ENCODE peak calls at places on chromosomes 4 and X, in ten cellular contexts. One of them, this sample, is unnamed.

GRCh38 chr4:152408514-152409327 is 127.2 kb downstream of the FBXW7 start:
- DNase-seq in glutamatergic neuron: no peak
- DNase-seq in thoracic aorta: no peak
- DNase-seq in fibroblast of mammary gland: peak
- DNase-seq in OCI-LY7: peak
- DNase-seq in tibial nerve: no peak
- DNase-seq in fibroblast of pulmonary artery: peak
- DNase-seq in cardiac muscle cell: peak
- DNase-seq in Calu3: no peak
- DNase-seq in CD4-positive, alpha-beta T cell: no peak
- DNase-seq in this sample: peak

GRCh38 chrX:21974011-21974385 is 33.5 kb downstream of the SMS start:
- DNase-seq in Calu3: peak
- DNase-seq in thoracic aorta: no peak
- DNase-seq in fibroblast of pulmonary artery: no peak
- DNase-seq in glutamatergic neuron: no peak
- DNase-seq in tibial nerve: no peak
- DNase-seq in OCI-LY7: no peak
- DNase-seq in fibroblast of mammary gland: no peak
- DNase-seq in cardiac muscle cell: no peak
- DNase-seq in CD4-positive, alpha-beta T cell: no peak
- DNase-seq in this sample: peak

GRCh38 chrX:17944833-17945497 is 83.9 kb upstream of the RAI2 start:
- DNase-seq in fibroblast of pulmonary artery: no peak
- DNase-seq in glutamatergic neuron: no peak
- DNase-seq in thoracic aorta: no peak
- DNase-seq in CD4-positive, alpha-beta T cell: no peak
- DNase-seq in cardiac muscle cell: peak
- DNase-seq in Calu3: peak
- DNase-seq in OCI-LY7: peak
- DNase-seq in tibial nerve: no peak
- DNase-seq in fibroblast of mammary gland: peak
- DNase-seq in this sample: peak

GRCh38 chr4:62474802-62475201 is 1274.7 kb downstream of the ADGRL3 start:
- DNase-seq in fibroblast of pulmonary artery: no peak
- DNase-seq in cardiac muscle cell: no peak
- DNase-seq in CD4-positive, alpha-beta T cell: no peak
- DNase-seq in fibroblast of mammary gland: no peak
- DNase-seq in glutamatergic neuron: no peak
- DNase-seq in OCI-LY7: no peak
- DNase-seq in thoracic aorta: no peak
- DNase-seq in tibial nerve: no peak
- DNase-seq in Calu3: no peak
- DNase-seq in this sample: no peak

GRCh38 chr4:108013955-108014354 is 24.3 kb downstream of the HADH start:
- DNase-seq in CD4-positive, alpha-beta T cell: no peak
- DNase-seq in thoracic aorta: no peak
- DNase-seq in cardiac muscle cell: no peak
- DNase-seq in OCI-LY7: no peak
- DNase-seq in fibroblast of pulmonary artery: no peak
- DNase-seq in Calu3: no peak
- DNase-seq in fibroblast of mammary gland: no peak
- DNase-seq in glutamatergic neuron: no peak
- DNase-seq in tibial nerve: no peak
- DNase-seq in this sample: no peak

GRCh38 chrX:41616935-41617334 is 71.8 kb upstream of the GPR34 start:
- DNase-seq in CD4-positive, alpha-beta T cell: no peak
- DNase-seq in Calu3: no peak
- DNase-seq in glutamatergic neuron: no peak
- DNase-seq in cardiac muscle cell: peak
- DNase-seq in tibial nerve: no peak
- DNase-seq in fibroblast of pulmonary artery: no peak
- DNase-seq in thoracic aorta: no peak
- DNase-seq in fibroblast of mammary gland: no peak
- DNase-seq in OCI-LY7: no peak
- DNase-seq in this sample: no peak

GRCh38 chr4:3488791-3489190 is 25.7 kb downstream of the DOK7 start:
- DNase-seq in glutamatergic neuron: peak
- DNase-seq in fibroblast of pulmonary artery: no peak
- DNase-seq in OCI-LY7: no peak
- DNase-seq in fibroblast of mammary gland: no peak
- DNase-seq in cardiac muscle cell: no peak
- DNase-seq in thoracic aorta: no peak
- DNase-seq in Calu3: no peak
- DNase-seq in tibial nerve: no peak
- DNase-seq in CD4-positive, alpha-beta T cell: no peak
- DNase-seq in this sample: no peak

GRCh38 chr4:137614491-137614890 is 82.2 kb upstream of the PCDH18 start:
- DNase-seq in glutamatergic neuron: no peak
- DNase-seq in cardiac muscle cell: no peak
- DNase-seq in fibroblast of mammary gland: no peak
- DNase-seq in thoracic aorta: no peak
- DNase-seq in fibroblast of pulmonary artery: no peak
- DNase-seq in tibial nerve: no peak
- DNase-seq in OCI-LY7: no peak
- DNase-seq in CD4-positive, alpha-beta T cell: no peak
- DNase-seq in Calu3: no peak
- DNase-seq in this sample: no peak

GRCh38 chrX:44400588-44400987 is 57.1 kb upstream of the EFHC2 start:
- DNase-seq in OCI-LY7: no peak
- DNase-seq in Calu3: no peak
- DNase-seq in tibial nerve: no peak
- DNase-seq in glutamatergic neuron: no peak
- DNase-seq in CD4-positive, alpha-beta T cell: no peak
- DNase-seq in cardiac muscle cell: no peak
- DNase-seq in fibroblast of pulmonary artery: peak
- DNase-seq in thoracic aorta: no peak
- DNase-seq in fibroblast of mammary gland: peak
- DNase-seq in this sample: no peak

GRCh38 chrX:7144126-7144525 is 3.4 kb upstream of the STS start:
- DNase-seq in tibial nerve: no peak
- DNase-seq in cardiac muscle cell: no peak
- DNase-seq in glutamatergic neuron: no peak
- DNase-seq in CD4-positive, alpha-beta T cell: no peak
- DNase-seq in thoracic aorta: no peak
- DNase-seq in Calu3: no peak
- DNase-seq in fibroblast of mammary gland: no peak
- DNase-seq in OCI-LY7: no peak
- DNase-seq in fibroblast of pulmonary artery: no peak
- DNase-seq in this sample: no peak

GRCh38 chr4:102713096-102713495 is 47.7 kb downstream of the MANBA start:
- DNase-seq in fibroblast of mammary gland: peak
- DNase-seq in fibroblast of pulmonary artery: peak
- DNase-seq in CD4-positive, alpha-beta T cell: no peak
- DNase-seq in Calu3: no peak
- DNase-seq in tibial nerve: no peak
- DNase-seq in glutamatergic neuron: no peak
- DNase-seq in OCI-LY7: no peak
- DNase-seq in thoracic aorta: no peak
- DNase-seq in cardiac muscle cell: peak
- DNase-seq in this sample: no peak

GRCh38 chr4:156710571-156711195 is 260.9 kb downstream of the PDGFC start:
- DNase-seq in CD4-positive, alpha-beta T cell: no peak
- DNase-seq in fibroblast of mammary gland: peak
- DNase-seq in OCI-LY7: no peak
- DNase-seq in glutamatergic neuron: no peak
- DNase-seq in tibial nerve: no peak
- DNase-seq in Calu3: no peak
- DNase-seq in fibroblast of pulmonary artery: no peak
- DNase-seq in thoracic aorta: no peak
- DNase-seq in cardiac muscle cell: no peak
- DNase-seq in this sample: no peak

GRCh38 chr4:2797545-2798305 is 4.8 kb downstream of the SH3BP2 start:
- DNase-seq in CD4-positive, alpha-beta T cell: no peak
- DNase-seq in Calu3: no peak
- DNase-seq in thoracic aorta: no peak
- DNase-seq in fibroblast of pulmonary artery: no peak
- DNase-seq in OCI-LY7: no peak
- DNase-seq in fibroblast of mammary gland: no peak
- DNase-seq in tibial nerve: peak
- DNase-seq in glutamatergic neuron: peak
- DNase-seq in cardiac muscle cell: no peak
- DNase-seq in this sample: no peak

GRCh38 chrX:39731390-39731680 is 366.4 kb downstream of the BCOR start:
- DNase-seq in tibial nerve: no peak
- DNase-seq in Calu3: no peak
- DNase-seq in thoracic aorta: no peak
- DNase-seq in glutamatergic neuron: no peak
- DNase-seq in OCI-LY7: no peak
- DNase-seq in fibroblast of pulmonary artery: no peak
- DNase-seq in cardiac muscle cell: no peak
- DNase-seq in CD4-positive, alpha-beta T cell: no peak
- DNase-seq in fibroblast of mammary gland: no peak
- DNase-seq in this sample: no peak

GRCh38 chrX:65671286-65671685 is 3.8 kb downstream of the MSN start:
- DNase-seq in fibroblast of pulmonary artery: no peak
- DNase-seq in tibial nerve: no peak
- DNase-seq in glutamatergic neuron: no peak
- DNase-seq in cardiac muscle cell: no peak
- DNase-seq in CD4-positive, alpha-beta T cell: no peak
- DNase-seq in OCI-LY7: no peak
- DNase-seq in Calu3: no peak
- DNase-seq in thoracic aorta: no peak
- DNase-seq in fibroblast of mammary gland: no peak
- DNase-seq in this sample: no peak

GRCh38 chrX:22533898-22534297 is 261.2 kb downstream of the CBLL2 start:
- DNase-seq in fibroblast of mammary gland: peak
- DNase-seq in glutamatergic neuron: no peak
- DNase-seq in cardiac muscle cell: peak
- DNase-seq in fibroblast of pulmonary artery: no peak
- DNase-seq in thoracic aorta: no peak
- DNase-seq in tibial nerve: no peak
- DNase-seq in OCI-LY7: no peak
- DNase-seq in CD4-positive, alpha-beta T cell: no peak
- DNase-seq in Calu3: no peak
- DNase-seq in this sample: no peak

DNA sequence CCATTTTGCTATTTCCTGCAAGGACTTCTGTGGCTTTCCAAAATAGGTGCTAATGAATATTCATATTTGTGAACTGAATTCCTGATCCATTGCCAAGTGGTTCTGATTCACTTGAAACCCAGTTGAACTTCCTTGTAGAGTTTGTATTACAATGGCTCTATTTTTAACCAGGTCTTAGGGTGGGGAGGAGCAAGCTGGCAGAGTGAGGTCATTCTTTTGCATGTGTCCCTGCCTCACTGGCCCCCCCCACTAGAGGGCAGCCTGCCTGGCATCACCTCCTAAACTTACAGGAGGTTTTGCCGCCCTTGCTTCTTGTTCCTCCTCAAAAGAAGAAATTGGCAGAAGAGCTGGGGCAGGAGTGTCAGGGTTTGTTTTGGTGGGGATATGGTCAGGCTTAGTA is 10.5 kb downstream of the PTTG2 start:
- DNase-seq in Calu3: peak
- DNase-seq in fibroblast of mammary gland: peak
- DNase-seq in OCI-LY7: peak
- DNase-seq in thoracic aorta: peak
- DNase-seq in tibial nerve: no peak
- DNase-seq in CD4-positive, alpha-beta T cell: no peak
- DNase-seq in glutamatergic neuron: no peak
- DNase-seq in cardiac muscle cell: peak
- DNase-seq in fibroblast of pulmonary artery: peak
- DNase-seq in this sample: no peak
- TF ChIP-seq CTCF in Calu3: peak
- TF ChIP-seq CTCF in fibroblast of mammary gland: peak
- TF ChIP-seq CTCF in OCI-LY7: peak
- TF ChIP-seq CTCF in thoracic aorta: peak
- TF ChIP-seq CTCF in tibial nerve: peak
- TF ChIP-seq CTCF in CD4-positive, alpha-beta T cell: no peak
- TF ChIP-seq CTCF in glutamatergic neuron: no peak
- TF ChIP-seq CTCF in cardiac muscle cell: peak
- TF ChIP-seq CTCF in fibroblast of pulmonary artery: peak
- TF ChIP-seq CTCF in this sample: peak

GRCh38 chr4:144989306-144989705 is 108.7 kb downstream of the ANAPC10 start:
- DNase-seq in thoracic aorta: no peak
- DNase-seq in CD4-positive, alpha-beta T cell: no peak
- DNase-seq in Calu3: no peak
- DNase-seq in tibial nerve: no peak
- DNase-seq in fibroblast of mammary gland: no peak
- DNase-seq in fibroblast of pulmonary artery: no peak
- DNase-seq in OCI-LY7: no peak
- DNase-seq in glutamatergic neuron: no peak
- DNase-seq in cardiac muscle cell: no peak
- DNase-seq in this sample: no peak
- TF ChIP-seq CTCF in thoracic aorta: no peak
- TF ChIP-seq CTCF in CD4-positive, alpha-beta T cell: no peak
- TF ChIP-seq CTCF in Calu3: no peak
- TF ChIP-seq CTCF in tibial nerve: no peak
- TF ChIP-seq CTCF in fibroblast of mammary gland: no peak
- TF ChIP-seq CTCF in fibroblast of pulmonary artery: no peak
- TF ChIP-seq CTCF in OCI-LY7: no peak
- TF ChIP-seq CTCF in glutamatergic neuron: no peak
- TF ChIP-seq CTCF in cardiac muscle cell: no peak
- TF ChIP-seq CTCF in this sample: no peak

DNA sequence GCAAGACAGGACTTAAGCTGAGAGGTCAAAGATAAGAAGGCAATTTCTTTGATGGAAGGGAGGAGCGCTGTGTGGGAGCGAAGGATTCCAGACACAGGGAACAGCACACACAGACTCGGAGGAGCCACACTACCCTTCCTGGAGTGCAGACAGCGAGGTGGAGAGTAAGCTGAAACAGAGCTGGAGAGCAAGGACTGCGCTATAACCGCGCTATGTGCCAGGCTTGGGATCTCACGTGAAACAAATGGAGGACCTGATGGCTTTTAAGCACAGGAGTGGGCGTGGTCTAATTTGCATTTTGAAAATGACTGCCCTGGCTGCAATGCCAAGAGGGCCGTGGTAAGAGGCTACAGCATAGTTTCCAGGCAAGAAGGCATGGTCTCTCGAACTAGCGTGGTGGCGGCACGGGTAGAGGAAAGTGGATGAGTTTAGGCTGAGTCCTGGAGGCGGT is 113.9 kb upstream of the SORBS2 start:
- DNase-seq in OCI-LY7: no peak
- DNase-seq in CD4-positive, alpha-beta T cell: no peak
- DNase-seq in fibroblast of mammary gland: no peak
- DNase-seq in Calu3: no peak
- DNase-seq in cardiac muscle cell: peak
- DNase-seq in glutamatergic neuron: no peak
- DNase-seq in fibroblast of pulmonary artery: no peak
- DNase-seq in tibial nerve: no peak
- DNase-seq in thoracic aorta: no peak
- DNase-seq in this sample: no peak
- TF ChIP-seq CTCF in OCI-LY7: no peak
- TF ChIP-seq CTCF in CD4-positive, alpha-beta T cell: no peak
- TF ChIP-seq CTCF in fibroblast of mammary gland: no peak
- TF ChIP-seq CTCF in Calu3: no peak
- TF ChIP-seq CTCF in cardiac muscle cell: no peak
- TF ChIP-seq CTCF in glutamatergic neuron: no peak
- TF ChIP-seq CTCF in fibroblast of pulmonary artery: no peak
- TF ChIP-seq CTCF in tibial nerve: no peak
- TF ChIP-seq CTCF in thoracic aorta: no peak
- TF ChIP-seq CTCF in this sample: no peak

DNA sequence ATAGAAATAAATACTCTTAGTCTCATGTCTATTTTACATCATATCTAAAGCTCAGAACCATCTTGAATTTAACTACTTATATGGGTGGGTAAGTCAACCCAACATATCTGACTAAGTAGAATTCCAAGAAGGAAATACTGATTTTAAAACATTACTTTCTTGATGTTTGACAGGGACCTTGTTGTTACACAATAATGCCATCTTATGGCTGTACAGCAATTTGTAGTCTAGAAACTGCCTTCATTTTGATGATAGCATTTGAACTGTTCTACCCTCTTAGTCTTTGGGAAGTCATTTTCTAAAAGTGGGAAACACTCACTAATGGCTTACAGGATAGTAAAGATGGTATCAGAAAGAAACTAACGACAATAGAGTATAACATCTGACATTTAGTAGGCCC is 929.5 kb downstream of the DMD start:
- DNase-seq in fibroblast of mammary gland: no peak
- DNase-seq in Calu3: no peak
- DNase-seq in tibial nerve: no peak
- DNase-seq in cardiac muscle cell: no peak
- DNase-seq in thoracic aorta: no peak
- DNase-seq in OCI-LY7: no peak
- DNase-seq in glutamatergic neuron: no peak
- DNase-seq in CD4-positive, alpha-beta T cell: no peak
- DNase-seq in fibroblast of pulmonary artery: no peak
- DNase-seq in this sample: no peak
- TF ChIP-seq CTCF in fibroblast of mammary gland: no peak
- TF ChIP-seq CTCF in Calu3: no peak
- TF ChIP-seq CTCF in tibial nerve: no peak
- TF ChIP-seq CTCF in cardiac muscle cell: no peak
- TF ChIP-seq CTCF in thoracic aorta: no peak
- TF ChIP-seq CTCF in OCI-LY7: no peak
- TF ChIP-seq CTCF in glutamatergic neuron: no peak
- TF ChIP-seq CTCF in CD4-positive, alpha-beta T cell: no peak
- TF ChIP-seq CTCF in fibroblast of pulmonary artery: no peak
- TF ChIP-seq CTCF in this sample: no peak